ENCODE peak calls at places on chromosomes 1 and 21, in six cellular contexts. One of them, this sample, is unnamed.

GRCh38 chr1:204128464-204128963 is 23.3 kb downstream of the ETNK2 start:
- DNase-seq in pancreas: no peak
- DNase-seq in body of pancreas: no peak
- DNase-seq in heart left ventricle: no peak
- DNase-seq in foreskin keratinocyte: no peak
- DNase-seq in neural crest cell: no peak
- DNase-seq in this sample: no peak

GRCh38 chr1:56872597-56872996 is 18.0 kb downstream of the C8A start:
- DNase-seq in pancreas: no peak
- DNase-seq in body of pancreas: no peak
- DNase-seq in heart left ventricle: no peak
- DNase-seq in foreskin keratinocyte: no peak
- DNase-seq in neural crest cell: no peak
- DNase-seq in this sample: no peak

GRCh38 chr21:29075706-29076447 is 2.4 kb upstream of the CCT8 start:
- DNase-seq in heart left ventricle: no peak
- DNase-seq in foreskin keratinocyte: peak
- DNase-seq in neural crest cell: no peak
- DNase-seq in pancreas: no peak
- DNase-seq in body of pancreas: no peak
- DNase-seq in this sample: no peak

GRCh38 chr1:1911390-1912041 is 3.5 kb upstream of the CALML6 start:
- DNase-seq in foreskin keratinocyte: no peak
- DNase-seq in pancreas: no peak
- DNase-seq in heart left ventricle: peak
- DNase-seq in neural crest cell: no peak
- DNase-seq in body of pancreas: peak
- DNase-seq in this sample: no peak

GRCh38 chr21:26550357-26550756 is 22.7 kb downstream of the CYYR1 start:
- DNase-seq in pancreas: no peak
- DNase-seq in heart left ventricle: no peak
- DNase-seq in neural crest cell: no peak
- DNase-seq in body of pancreas: no peak
- DNase-seq in foreskin keratinocyte: no peak
- DNase-seq in this sample: no peak

GRCh38 chr1:9009438-9010366 is 16.5 kb downstream of the SLC2A7 start:
- DNase-seq in pancreas: peak
- DNase-seq in heart left ventricle: peak
- DNase-seq in neural crest cell: peak
- DNase-seq in body of pancreas: no peak
- DNase-seq in foreskin keratinocyte: no peak
- DNase-seq in this sample: no peak

GRCh38 chr1:65149391-65149729 is 1.4 kb downstream of the AK4 start:
- DNase-seq in body of pancreas: no peak
- DNase-seq in heart left ventricle: no peak
- DNase-seq in neural crest cell: no peak
- DNase-seq in foreskin keratinocyte: no peak
- DNase-seq in pancreas: no peak
- DNase-seq in this sample: no peak

GRCh38 chr1:79259390-79260336 is 253.1 kb upstream of the ADGRL4 start:
- DNase-seq in neural crest cell: no peak
- DNase-seq in heart left ventricle: no peak
- DNase-seq in foreskin keratinocyte: no peak
- DNase-seq in body of pancreas: no peak
- DNase-seq in pancreas: no peak
- DNase-seq in this sample: no peak

GRCh38 chr21:36079010-36079649 is 9.3 kb downstream of the CBR1 start:
- DNase-seq in foreskin keratinocyte: no peak
- DNase-seq in heart left ventricle: peak
- DNase-seq in pancreas: no peak
- DNase-seq in body of pancreas: no peak
- DNase-seq in neural crest cell: no peak
- DNase-seq in this sample: no peak

GRCh38 chr1:106926748-106927582 is 129.5 kb upstream of the PRMT6 start:
- DNase-seq in foreskin keratinocyte: peak
- DNase-seq in heart left ventricle: no peak
- DNase-seq in pancreas: no peak
- DNase-seq in neural crest cell: no peak
- DNase-seq in body of pancreas: no peak
- DNase-seq in this sample: no peak

GRCh38 chr1:226691257-226691656 is 47.8 kb downstream of the ITPKB start:
- DNase-seq in foreskin keratinocyte: no peak
- DNase-seq in neural crest cell: no peak
- DNase-seq in pancreas: no peak
- DNase-seq in heart left ventricle: no peak
- DNase-seq in body of pancreas: no peak
- DNase-seq in this sample: no peak

GRCh38 chr1:45769261-45769932 is 18.9 kb upstream of the IPP start:
- DNase-seq in neural crest cell: no peak
- DNase-seq in foreskin keratinocyte: peak
- DNase-seq in body of pancreas: no peak
- DNase-seq in pancreas: no peak
- DNase-seq in heart left ventricle: no peak
- DNase-seq in this sample: no peak

GRCh38 chr1:48627467-48627866 is 149.2 kb downstream of the BEND5 start:
- DNase-seq in foreskin keratinocyte: no peak
- DNase-seq in body of pancreas: no peak
- DNase-seq in heart left ventricle: no peak
- DNase-seq in neural crest cell: no peak
- DNase-seq in pancreas: no peak
- DNase-seq in this sample: no peak

GRCh38 chr1:99469641-99470040 is 176.3 kb upstream of the PALMD start:
- DNase-seq in foreskin keratinocyte: no peak
- DNase-seq in heart left ventricle: no peak
- DNase-seq in pancreas: no peak
- DNase-seq in body of pancreas: no peak
- DNase-seq in neural crest cell: no peak
- DNase-seq in this sample: peak

GRCh38 chr21:37446552-37446951 is 80.0 kb downstream of the DYRK1A start:
- DNase-seq in body of pancreas: no peak
- DNase-seq in foreskin keratinocyte: no peak
- DNase-seq in heart left ventricle: no peak
- DNase-seq in neural crest cell: no peak
- DNase-seq in pancreas: no peak
- DNase-seq in this sample: no peak
- TF ChIP-seq CTCF in body of pancreas: no peak
- TF ChIP-seq CTCF in foreskin keratinocyte: no peak
- TF ChIP-seq CTCF in heart left ventricle: no peak
- TF ChIP-seq CTCF in neural crest cell: no peak
- TF ChIP-seq CTCF in pancreas: no peak
- TF ChIP-seq CTCF in this sample: no peak

DNA sequence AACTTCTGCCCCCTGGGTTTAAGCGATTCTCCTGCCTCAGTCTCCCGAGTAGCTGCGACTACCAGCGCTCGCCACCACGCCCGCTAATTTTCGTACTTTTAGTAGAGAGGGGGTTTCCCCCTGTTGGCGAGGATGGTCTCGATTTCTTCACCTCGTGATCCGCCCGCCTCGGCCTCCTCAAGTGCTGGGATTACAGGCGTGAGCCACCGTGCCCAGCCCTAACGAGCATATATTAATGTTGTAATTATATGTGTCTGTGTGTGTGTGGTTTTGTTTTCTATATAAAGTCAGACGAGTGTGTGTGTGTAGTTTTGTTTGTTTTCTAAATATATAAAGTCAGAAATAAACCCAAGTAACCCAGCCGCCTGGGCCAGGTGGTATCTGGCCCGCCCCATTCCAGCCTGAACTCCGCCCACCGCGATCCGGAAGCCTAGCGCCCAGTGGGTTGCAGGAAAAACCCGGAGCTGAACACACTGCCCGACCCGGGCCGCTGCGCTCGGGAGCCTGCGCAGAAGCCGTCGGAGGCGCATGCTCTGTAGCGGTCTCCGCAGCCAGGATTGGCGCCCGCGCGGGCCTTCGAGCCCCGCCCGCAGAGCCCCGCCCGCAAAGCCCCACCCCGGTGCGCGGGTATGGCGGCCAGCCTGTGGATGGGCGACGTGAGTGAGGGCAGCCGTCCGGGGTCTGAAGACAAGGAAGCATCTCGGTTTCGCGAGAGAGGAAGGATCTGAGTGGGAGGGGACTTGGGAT is at the start of gene TRNAU1AP:
- DNase-seq in foreskin keratinocyte: peak
- DNase-seq in body of pancreas: peak
- DNase-seq in pancreas: peak
- DNase-seq in heart left ventricle: peak
- DNase-seq in neural crest cell: peak
- DNase-seq in this sample: peak
- TF ChIP-seq CTCF in foreskin keratinocyte: peak
- TF ChIP-seq CTCF in body of pancreas: no peak
- TF ChIP-seq CTCF in pancreas: no peak
- TF ChIP-seq CTCF in heart left ventricle: no peak
- TF ChIP-seq CTCF in neural crest cell: peak
- TF ChIP-seq CTCF in this sample: no peak

GRCh38 chr1:228236744-228237143 is 28.9 kb downstream of the OBSCN start:
- DNase-seq in body of pancreas: peak
- DNase-seq in foreskin keratinocyte: no peak
- DNase-seq in pancreas: no peak
- DNase-seq in heart left ventricle: peak
- DNase-seq in neural crest cell: peak
- DNase-seq in this sample: no peak
- TF ChIP-seq CTCF in body of pancreas: peak
- TF ChIP-seq CTCF in foreskin keratinocyte: peak
- TF ChIP-seq CTCF in pancreas: no peak
- TF ChIP-seq CTCF in heart left ventricle: peak
- TF ChIP-seq CTCF in neural crest cell: peak
- TF ChIP-seq CTCF in this sample: peak

DNA sequence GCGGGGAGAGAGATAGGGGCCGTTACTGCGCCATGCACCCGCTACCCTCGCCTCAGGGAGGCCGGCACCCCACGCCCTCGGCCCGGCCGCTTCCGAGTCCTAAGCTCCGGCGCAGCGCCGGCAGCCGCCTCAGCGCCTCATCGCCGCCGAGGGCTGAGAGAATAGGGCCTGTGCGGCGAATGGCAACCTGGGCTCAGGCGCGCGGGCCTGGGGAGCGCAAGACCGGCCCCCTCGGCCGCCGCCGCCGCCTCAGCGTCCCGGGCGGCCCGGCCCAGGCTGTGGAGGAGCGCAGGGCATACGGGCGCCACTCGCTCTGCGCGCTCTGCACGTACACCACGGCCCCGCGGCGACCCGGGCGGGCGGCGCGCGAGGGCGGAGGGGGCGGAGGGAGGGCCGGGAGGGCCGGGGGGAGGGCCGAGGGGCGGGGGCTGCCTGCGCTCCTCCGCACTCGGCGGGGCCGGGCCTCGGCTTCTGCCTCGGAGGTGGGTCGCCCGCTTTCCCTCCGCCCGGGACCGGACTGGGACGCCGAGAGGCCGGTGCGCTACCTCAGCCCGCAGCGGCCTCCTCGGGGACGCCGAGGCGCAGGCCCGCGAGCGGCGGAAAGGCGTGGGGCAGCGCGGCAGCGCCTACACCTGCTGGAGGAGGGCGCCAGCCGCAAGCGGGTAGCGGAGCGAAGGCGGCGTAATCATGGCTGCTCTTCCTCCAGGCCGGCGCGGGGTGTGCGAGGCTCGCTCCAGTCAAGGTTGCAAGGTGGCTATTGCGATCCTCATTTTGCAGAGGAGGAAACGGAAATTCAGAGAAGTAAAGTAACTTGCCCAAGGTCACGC is at the start of gene EGLN1:
- DNase-seq in heart left ventricle: peak
- DNase-seq in body of pancreas: peak
- DNase-seq in foreskin keratinocyte: peak
- DNase-seq in pancreas: peak
- DNase-seq in neural crest cell: peak
- DNase-seq in this sample: peak
- TF ChIP-seq CTCF in heart left ventricle: peak
- TF ChIP-seq CTCF in body of pancreas: peak
- TF ChIP-seq CTCF in foreskin keratinocyte: peak
- TF ChIP-seq CTCF in pancreas: no peak
- TF ChIP-seq CTCF in neural crest cell: peak
- TF ChIP-seq CTCF in this sample: peak

DNA sequence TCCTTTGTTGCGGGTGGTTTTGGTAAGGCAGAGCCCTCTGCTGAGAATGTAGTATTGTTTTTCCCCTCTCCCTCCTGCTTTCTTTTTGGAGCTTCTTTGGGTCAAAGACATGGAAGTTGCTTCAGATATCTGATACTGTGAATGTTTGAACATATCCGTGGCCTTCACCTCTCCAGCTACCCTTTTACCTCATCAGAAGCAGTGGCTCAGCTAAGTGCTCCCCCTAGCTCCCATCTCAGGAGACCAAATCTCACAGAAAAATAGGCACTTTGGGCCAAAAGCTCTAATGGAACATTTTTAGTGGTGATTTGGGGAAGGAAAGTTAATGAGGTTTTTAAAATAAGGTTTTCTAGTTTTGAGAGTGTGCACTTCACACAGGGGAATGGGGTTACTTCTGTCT is 6.3 kb downstream of the TMEM200B start:
- DNase-seq in foreskin keratinocyte: no peak
- DNase-seq in body of pancreas: no peak
- DNase-seq in neural crest cell: no peak
- DNase-seq in pancreas: no peak
- DNase-seq in heart left ventricle: no peak
- DNase-seq in this sample: no peak
- TF ChIP-seq CTCF in foreskin keratinocyte: peak
- TF ChIP-seq CTCF in body of pancreas: no peak
- TF ChIP-seq CTCF in neural crest cell: no peak
- TF ChIP-seq CTCF in pancreas: no peak
- TF ChIP-seq CTCF in heart left ventricle: no peak
- TF ChIP-seq CTCF in this sample: peak

DNA sequence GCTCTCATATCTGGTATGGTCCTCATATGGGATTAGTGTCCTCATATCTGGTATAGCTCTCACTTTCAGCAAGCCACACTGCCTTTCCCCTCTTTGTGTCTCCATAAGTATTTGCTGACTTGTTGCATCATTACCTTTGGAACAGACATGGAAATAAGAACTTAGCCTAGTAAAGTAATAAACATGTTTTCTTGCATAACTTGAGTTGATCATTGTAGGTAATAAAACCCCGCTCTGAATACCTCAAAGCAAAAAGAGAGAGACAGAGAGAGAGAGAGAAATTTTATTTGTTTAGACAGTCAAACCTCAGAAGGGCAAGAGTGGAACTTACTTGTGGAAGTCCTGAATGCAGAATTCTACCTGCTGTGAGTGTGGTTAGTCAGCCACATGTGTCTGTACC is 170.3 kb downstream of the GREM2 start:
- DNase-seq in pancreas: no peak
- DNase-seq in foreskin keratinocyte: no peak
- DNase-seq in body of pancreas: no peak
- DNase-seq in neural crest cell: no peak
- DNase-seq in heart left ventricle: no peak
- DNase-seq in this sample: no peak
- TF ChIP-seq CTCF in pancreas: no peak
- TF ChIP-seq CTCF in foreskin keratinocyte: no peak
- TF ChIP-seq CTCF in body of pancreas: no peak
- TF ChIP-seq CTCF in neural crest cell: no peak
- TF ChIP-seq CTCF in heart left ventricle: no peak
- TF ChIP-seq CTCF in this sample: no peak